ENCODE peak calls at places on chromosome 4, in five cellular contexts. U is epithelial cell of esophagus, D is retinal pigment epithelial cell, W is WERI-Rb-1, B is mammary epithelial cell. T is an unnamed sample.

GRCh38 chr4:79249879-79250503 is 75.9 kb downstream of the NAA11 start:
- DNase-seq in W (no peak), U (no peak), B (no peak), D (no peak), T (no peak)

GRCh38 chr4:126051709-126052424 is 737.1 kb downstream of the FAT4 start:
- DNase-seq in D (peak), B (peak), U (peak), W (no peak), T (no peak)

GRCh38 chr4:89800012-89800516 is 36.9 kb downstream of the SNCA start:
- DNase-seq in D (peak), W (no peak), B (peak), U (peak), T (no peak)

GRCh38 chr4:8710946-8711345 is 118.4 kb downstream of the CPZ start:
- DNase-seq in B (no peak), U (no peak), W (no peak), D (no peak), T (no peak)

GRCh38 chr4:83867221-83867620 is 331.3 kb downstream of the GPAT3 start:
- DNase-seq in W (no peak), B (no peak), D (no peak), U (no peak), T (no peak)

GRCh38 chr4:47662975-47663374 is 174.9 kb downstream of the CORIN start:
- DNase-seq in B (no peak), D (no peak), W (peak), U (peak), T (peak)

GRCh38 chr4:128107766-128108165 is 46.7 kb downstream of the LARP1B start:
- DNase-seq in D (no peak), B (no peak), U (no peak), W (no peak), T (no peak)

GRCh38 chr4:122243785-122244184 is 91.7 kb downstream of the BLTP1 start:
- DNase-seq in U (no peak), D (no peak), W (no peak), B (no peak), T (no peak)

GRCh38 chr4:16827762-16828724 is 70.4 kb downstream of the LDB2 start:
- DNase-seq in D (no peak), B (no peak), W (no peak), U (no peak), T (peak)

GRCh38 chr4:153639556-153640475 is 44.3 kb upstream of the TLR2 start:
- DNase-seq in W (no peak), U (no peak), B (no peak), D (no peak), T (no peak)

GRCh38 chr4:153641532-153641931 is 42.5 kb upstream of the TLR2 start:
- DNase-seq in U (peak), D (no peak), B (no peak), W (no peak), T (no peak)

GRCh38 chr4:153640476-153640802 is 43.6 kb upstream of the TLR2 start:
- DNase-seq in U (no peak), B (no peak), D (no peak), W (no peak), T (no peak)

GRCh38 chr4:153645183-153645582 is 38.9 kb upstream of the TLR2 start:
- DNase-seq in W (peak), B (no peak), D (no peak), U (no peak), T (no peak)

GRCh38 chr4:153643406-153644016 is 40.6 kb upstream of the TLR2 start:
- DNase-seq in B (peak), D (no peak), U (peak), W (no peak), T (peak)
- TF ChIP-seq CTCF in B (peak), D (peak), U (peak), W (peak), T (peak)

GRCh38 chr4:82031386-82031785 is 342.4 kb downstream of the HNRNPD start:
- DNase-seq in W (no peak), U (no peak), B (no peak), D (no peak), T (no peak)
- TF ChIP-seq CTCF in W (no peak), U (no peak), B (no peak), D (no peak), T (no peak)

GRCh38 chr4:3009422-3009821 is 46.1 kb downstream of the GRK4 start:
- DNase-seq in U (peak), D (no peak), B (peak), W (no peak), T (peak)
- TF ChIP-seq CTCF in U (peak), D (peak), B (peak), W (peak), T (peak)

DNA sequence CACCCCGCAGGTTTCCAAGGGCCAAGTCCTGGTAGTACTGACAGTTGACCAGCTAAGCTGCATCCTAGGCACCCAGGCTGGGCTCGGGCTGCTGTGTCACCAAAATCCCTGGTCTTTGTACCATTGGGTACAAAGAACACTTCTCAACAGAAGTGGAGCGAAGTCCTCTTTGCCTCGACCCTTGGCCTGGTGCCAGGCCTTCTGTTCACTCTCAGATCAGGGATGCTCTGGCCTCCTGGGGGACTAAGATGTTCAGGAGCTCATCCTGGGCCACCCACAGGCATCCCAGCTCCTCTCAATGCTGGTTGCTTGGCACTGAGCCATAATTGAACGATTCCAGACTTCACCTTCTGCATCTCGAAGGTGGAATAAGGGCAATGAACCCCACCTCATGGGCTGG is 13.8 kb upstream of the SLC2A9 start:
- DNase-seq in D (no peak), U (no peak), W (no peak), B (no peak), T (no peak)
- TF ChIP-seq CTCF in D (no peak), U (no peak), W (no peak), B (no peak), T (no peak)

DNA sequence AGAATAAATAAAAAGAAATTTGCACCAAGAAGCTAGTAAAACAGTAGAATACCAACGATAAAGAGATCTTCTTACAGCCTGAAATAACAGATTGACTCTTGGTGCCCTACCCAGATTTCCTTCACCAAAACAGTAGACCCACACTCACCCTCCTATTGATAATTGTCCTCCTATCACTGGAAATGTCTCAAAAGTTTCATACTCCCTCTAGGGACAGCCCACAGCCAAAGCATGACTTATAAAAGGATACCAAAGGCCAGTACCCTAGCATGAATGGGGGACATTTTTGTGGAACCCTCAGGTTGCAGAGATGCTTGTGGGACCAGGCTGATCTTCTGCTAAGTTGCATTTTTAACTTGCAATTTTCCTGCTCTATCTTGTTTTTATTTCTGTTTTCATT is 104.1 kb downstream of the INPP4B start:
- DNase-seq in D (no peak), B (no peak), U (peak), W (no peak), T (peak)
- TF ChIP-seq CTCF in D (peak), B (peak), U (peak), W (peak), T (peak)

GRCh38 chr4:62408467-62408866 is 1208.3 kb downstream of the ADGRL3 start:
- DNase-seq in U (no peak), D (no peak), W (no peak), B (no peak), T (no peak)
- TF ChIP-seq CTCF in U (no peak), D (peak), W (no peak), B (no peak), T (no peak)

GRCh38 chr4:56907489-56908205 is at the start of gene REST:
- DNase-seq in W (peak), B (peak), U (peak), D (no peak), T (peak)
- TF ChIP-seq CTCF in W (no peak), B (no peak), U (no peak), D (no peak), T (no peak)

DNA sequence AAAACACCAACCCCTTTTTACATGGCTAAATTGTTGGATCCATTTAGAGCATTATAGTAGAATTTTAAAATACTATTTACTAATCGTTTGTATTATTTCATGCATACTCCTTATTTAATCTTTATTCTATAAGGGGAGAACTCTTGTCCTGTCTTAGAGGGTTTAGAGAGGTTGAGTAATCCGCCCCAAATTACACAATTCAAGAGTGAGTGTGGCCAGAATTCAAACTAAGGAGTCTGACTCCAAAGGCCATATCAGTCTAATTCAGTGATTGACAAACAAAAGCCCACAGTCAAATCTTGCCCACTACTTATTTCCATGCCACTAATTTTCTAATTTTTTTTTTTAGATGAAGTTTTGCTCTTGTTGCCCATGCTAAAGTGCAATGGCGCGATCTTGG is 33.7 kb upstream of the NEIL3 start:
- DNase-seq in W (no peak), U (no peak), B (no peak), D (no peak), T (no peak)
- TF ChIP-seq CTCF in W (no peak), U (no peak), B (no peak), D (no peak), T (no peak)

T was measured in neural progenitor cell.